ENCODE peak calls at places on chromosomes 12 and 14, in nine cellular contexts. One of them, this sample, is unnamed. For H3K4me1, the result is how much of the 10 kb centered on the place peaks cover.

GRCh38 chr12:6476496-6476895 is 6.0 kb upstream of the VAMP1 start:
- DNase-seq in right atrium auricular region: no peak
- DNase-seq in body of pancreas: no peak
- DNase-seq in IMR-90: peak
- DNase-seq in upper lobe of left lung: no peak
- DNase-seq in pancreas: no peak
- DNase-seq in psoas muscle: no peak
- DNase-seq in tibial artery: no peak
- DNase-seq in H9: no peak
- DNase-seq in this sample: no peak

GRCh38 chr12:6262635-6263034 is 47.8 kb upstream of the PLEKHG6 start:
- DNase-seq in psoas muscle: no peak
- DNase-seq in IMR-90: no peak
- DNase-seq in tibial artery: no peak
- DNase-seq in upper lobe of left lung: no peak
- DNase-seq in body of pancreas: no peak
- DNase-seq in right atrium auricular region: no peak
- DNase-seq in H9: no peak
- DNase-seq in pancreas: no peak
- DNase-seq in this sample: no peak

GRCh38 chr12:121801601-121802484 is 2.0 kb upstream of the SETD1B start:
- DNase-seq in IMR-90: peak
- DNase-seq in psoas muscle: no peak
- DNase-seq in pancreas: peak
- DNase-seq in tibial artery: no peak
- DNase-seq in body of pancreas: peak
- DNase-seq in H9: peak
- DNase-seq in right atrium auricular region: no peak
- DNase-seq in upper lobe of left lung: no peak
- DNase-seq in this sample: no peak

GRCh38 chr12:65533177-65533883 is 254.8 kb downstream of the MSRB3 start:
- DNase-seq in upper lobe of left lung: no peak
- DNase-seq in H9: no peak
- DNase-seq in tibial artery: no peak
- DNase-seq in psoas muscle: no peak
- DNase-seq in body of pancreas: no peak
- DNase-seq in IMR-90: peak
- DNase-seq in pancreas: no peak
- DNase-seq in right atrium auricular region: no peak
- DNase-seq in this sample: no peak

GRCh38 chr12:110548678-110549077 is 34.4 kb downstream of the PPTC7 start:
- DNase-seq in body of pancreas: no peak
- DNase-seq in upper lobe of left lung: no peak
- DNase-seq in tibial artery: no peak
- DNase-seq in IMR-90: peak
- DNase-seq in right atrium auricular region: no peak
- DNase-seq in H9: no peak
- DNase-seq in pancreas: no peak
- DNase-seq in psoas muscle: no peak
- DNase-seq in this sample: no peak

GRCh38 chr12:104750061-104750460 is 208.0 kb downstream of the SLC41A2 start:
- DNase-seq in tibial artery: no peak
- DNase-seq in psoas muscle: no peak
- DNase-seq in IMR-90: peak
- DNase-seq in pancreas: peak
- DNase-seq in H9: peak
- DNase-seq in body of pancreas: no peak
- DNase-seq in right atrium auricular region: no peak
- DNase-seq in upper lobe of left lung: no peak
- DNase-seq in this sample: no peak

GRCh38 chr14:51327376-51327775 is 87.3 kb downstream of the TMX1 start:
- DNase-seq in right atrium auricular region: no peak
- DNase-seq in pancreas: no peak
- DNase-seq in psoas muscle: no peak
- DNase-seq in body of pancreas: no peak
- DNase-seq in upper lobe of left lung: no peak
- DNase-seq in tibial artery: no peak
- DNase-seq in IMR-90: peak
- DNase-seq in H9: no peak
- DNase-seq in this sample: no peak

GRCh38 chr12:44285321-44285720 is 449.4 kb downstream of the TMEM117 start:
- DNase-seq in right atrium auricular region: no peak
- DNase-seq in IMR-90: no peak
- DNase-seq in body of pancreas: no peak
- DNase-seq in pancreas: no peak
- DNase-seq in upper lobe of left lung: no peak
- DNase-seq in H9: no peak
- DNase-seq in psoas muscle: no peak
- DNase-seq in tibial artery: no peak
- DNase-seq in this sample: no peak

GRCh38 chr12:62481843-62482540 is 15.4 kb downstream of the MON2 start:
- DNase-seq in body of pancreas: no peak
- DNase-seq in upper lobe of left lung: no peak
- DNase-seq in tibial artery: no peak
- DNase-seq in H9: no peak
- DNase-seq in right atrium auricular region: no peak
- DNase-seq in IMR-90: no peak
- DNase-seq in pancreas: no peak
- DNase-seq in psoas muscle: no peak
- DNase-seq in this sample: no peak

GRCh38 chr14:43803076-43803689 is 703.9 kb downstream of the FSCB start:
- DNase-seq in psoas muscle: no peak
- DNase-seq in upper lobe of left lung: no peak
- DNase-seq in IMR-90: no peak
- DNase-seq in right atrium auricular region: no peak
- DNase-seq in body of pancreas: no peak
- DNase-seq in tibial artery: no peak
- DNase-seq in pancreas: no peak
- DNase-seq in H9: no peak
- DNase-seq in this sample: no peak

GRCh38 chr12:9948606-9949286 is 16.6 kb upstream of the CLEC2A start:
- DNase-seq in IMR-90: no peak
- DNase-seq in pancreas: no peak
- DNase-seq in right atrium auricular region: no peak
- DNase-seq in H9: no peak
- DNase-seq in tibial artery: no peak
- DNase-seq in body of pancreas: no peak
- DNase-seq in psoas muscle: no peak
- DNase-seq in upper lobe of left lung: no peak
- DNase-seq in this sample: no peak

GRCh38 chr14:75242546-75243273 is 35.9 kb upstream of the FOS start:
- DNase-seq in right atrium auricular region: no peak
- DNase-seq in upper lobe of left lung: no peak
- DNase-seq in psoas muscle: peak
- DNase-seq in H9: no peak
- DNase-seq in body of pancreas: no peak
- DNase-seq in pancreas: no peak
- DNase-seq in IMR-90: peak
- DNase-seq in tibial artery: no peak
- DNase-seq in this sample: no peak

GRCh38 chr12:108518101-108518715 is 3.1 kb downstream of the FICD start:
- DNase-seq in IMR-90: no peak
- DNase-seq in right atrium auricular region: no peak
- DNase-seq in H9: no peak
- DNase-seq in tibial artery: no peak
- DNase-seq in upper lobe of left lung: no peak
- DNase-seq in body of pancreas: no peak
- DNase-seq in psoas muscle: no peak
- DNase-seq in pancreas: no peak
- DNase-seq in this sample: no peak

GRCh38 chr12:79844693-79845092 is 90.2 kb downstream of the PPP1R12A start:
- DNase-seq in IMR-90: peak
- DNase-seq in psoas muscle: no peak
- DNase-seq in pancreas: no peak
- DNase-seq in upper lobe of left lung: no peak
- DNase-seq in tibial artery: no peak
- DNase-seq in H9: peak
- DNase-seq in body of pancreas: no peak
- DNase-seq in right atrium auricular region: no peak
- DNase-seq in this sample: peak

GRCh38 chr12:123056053-123056452 is 75.6 kb downstream of the ARL6IP4 start:
- DNase-seq in H9: no peak
- DNase-seq in right atrium auricular region: no peak
- DNase-seq in upper lobe of left lung: no peak
- DNase-seq in psoas muscle: peak
- DNase-seq in tibial artery: no peak
- DNase-seq in IMR-90: peak
- DNase-seq in body of pancreas: no peak
- DNase-seq in pancreas: no peak
- DNase-seq in this sample: no peak

GRCh38 chr12:48788522-48788851 is 402 bp downstream of the ADCY6 start:
- DNase-seq in IMR-90: no peak
- DNase-seq in H9: no peak
- DNase-seq in body of pancreas: no peak
- DNase-seq in right atrium auricular region: no peak
- DNase-seq in tibial artery: no peak
- DNase-seq in upper lobe of left lung: peak
- DNase-seq in psoas muscle: peak
- DNase-seq in pancreas: no peak
- DNase-seq in this sample: no peak

GRCh38 chr12:52539821-52540173 is 13.1 kb downstream of the KRT71 start:
- DNase-seq in body of pancreas: no peak
- DNase-seq in H9: no peak
- DNase-seq in tibial artery: no peak
- DNase-seq in psoas muscle: no peak
- DNase-seq in IMR-90: no peak
- DNase-seq in upper lobe of left lung: no peak
- DNase-seq in pancreas: no peak
- DNase-seq in right atrium auricular region: no peak
- DNase-seq in this sample: no peak

GRCh38 chr14:32394038-32394437 is 64.9 kb downstream of the AKAP6 start:
- DNase-seq in upper lobe of left lung: no peak
- DNase-seq in psoas muscle: no peak
- DNase-seq in right atrium auricular region: no peak
- DNase-seq in IMR-90: no peak
- DNase-seq in tibial artery: no peak
- DNase-seq in pancreas: no peak
- DNase-seq in body of pancreas: no peak
- DNase-seq in H9: no peak
- DNase-seq in this sample: no peak
- TF ChIP-seq CTCF in upper lobe of left lung: no peak
- TF ChIP-seq CTCF in psoas muscle: no peak
- TF ChIP-seq CTCF in right atrium auricular region: no peak
- TF ChIP-seq CTCF in IMR-90: no peak
- TF ChIP-seq CTCF in tibial artery: no peak
- TF ChIP-seq CTCF in pancreas: no peak
- TF ChIP-seq CTCF in body of pancreas: no peak
- TF ChIP-seq CTCF in H9: no peak
- TF ChIP-seq CTCF in this sample: no peak

GRCh38 chr12:4257442-4257841 is 16.1 kb upstream of the CCND2 start:
- DNase-seq in psoas muscle: no peak
- DNase-seq in upper lobe of left lung: no peak
- DNase-seq in body of pancreas: no peak
- DNase-seq in IMR-90: no peak
- DNase-seq in tibial artery: no peak
- DNase-seq in pancreas: no peak
- DNase-seq in H9: no peak
- DNase-seq in right atrium auricular region: no peak
- DNase-seq in this sample: no peak
- H3K4me1 ChIP-seq in psoas muscle: under half
- H3K4me1 ChIP-seq in upper lobe of left lung: under half
- H3K4me1 ChIP-seq in body of pancreas: under half
- H3K4me1 ChIP-seq in IMR-90: under half
- H3K4me1 ChIP-seq in tibial artery: under half
- H3K4me1 ChIP-seq in pancreas: under half
- H3K4me1 ChIP-seq in H9: under half
- H3K4me1 ChIP-seq in right atrium auricular region: under half
- H3K4me1 ChIP-seq in this sample: under half

GRCh38 chr14:23614395-23614828 is 21.8 kb upstream of the DHRS2 start:
- DNase-seq in H9: no peak
- DNase-seq in psoas muscle: no peak
- DNase-seq in pancreas: no peak
- DNase-seq in tibial artery: no peak
- DNase-seq in IMR-90: no peak
- DNase-seq in body of pancreas: no peak
- DNase-seq in right atrium auricular region: no peak
- DNase-seq in upper lobe of left lung: no peak
- DNase-seq in this sample: no peak
- TF ChIP-seq CTCF in H9: no peak
- TF ChIP-seq CTCF in psoas muscle: no peak
- TF ChIP-seq CTCF in pancreas: no peak
- TF ChIP-seq CTCF in tibial artery: no peak
- TF ChIP-seq CTCF in IMR-90: no peak
- TF ChIP-seq CTCF in body of pancreas: no peak
- TF ChIP-seq CTCF in right atrium auricular region: no peak
- TF ChIP-seq CTCF in upper lobe of left lung: no peak
- TF ChIP-seq CTCF in this sample: no peak

DNA sequence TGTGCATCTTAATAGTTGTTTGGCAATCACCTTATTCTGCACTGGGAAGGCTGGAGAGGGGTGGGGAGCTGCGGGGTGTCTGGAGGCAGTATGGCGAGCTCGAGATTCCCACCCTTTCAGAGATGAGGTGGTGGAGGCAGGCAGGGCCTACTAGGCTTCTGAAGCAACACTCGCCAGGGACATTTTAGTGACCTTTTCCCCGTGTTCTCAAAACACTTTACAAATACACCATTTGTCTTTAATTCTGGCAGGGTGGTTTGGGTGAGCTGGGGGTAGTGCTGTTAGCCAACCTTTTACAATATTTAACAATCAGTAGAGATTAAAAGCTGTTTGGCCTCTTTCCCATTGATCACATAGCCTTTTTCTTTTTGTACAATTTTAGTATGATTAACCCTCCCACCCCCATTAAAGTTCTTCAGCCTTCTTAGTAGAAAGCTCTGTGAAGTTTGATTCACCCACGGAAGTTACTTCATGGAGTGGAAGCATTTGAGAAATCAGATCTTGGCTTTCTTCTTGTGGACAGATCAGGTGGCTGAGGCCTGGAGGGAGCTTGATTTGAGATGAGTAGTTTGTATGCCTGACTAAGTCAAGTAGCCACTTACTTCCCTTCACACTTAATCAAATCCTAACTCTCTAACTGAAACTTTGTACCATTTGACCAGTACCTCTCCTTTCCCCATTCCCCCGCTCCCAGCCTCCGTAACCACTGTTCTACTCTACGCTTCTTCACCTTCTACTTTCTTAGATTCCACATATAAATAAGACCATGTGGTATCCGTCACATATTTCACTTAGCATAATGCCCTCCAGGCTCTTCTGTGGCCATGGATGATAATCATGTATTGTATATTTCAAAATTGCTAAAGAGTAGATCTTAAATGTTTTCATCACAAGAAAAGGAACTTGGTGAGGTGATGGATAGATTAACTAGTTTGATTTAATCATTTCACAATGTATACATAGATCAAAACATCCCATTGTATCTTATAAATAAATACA is 41.0 kb downstream of the TRAF3 start:
- DNase-seq in IMR-90: peak
- DNase-seq in pancreas: no peak
- DNase-seq in upper lobe of left lung: no peak
- DNase-seq in H9: no peak
- DNase-seq in body of pancreas: no peak
- DNase-seq in right atrium auricular region: no peak
- DNase-seq in tibial artery: no peak
- DNase-seq in psoas muscle: no peak
- DNase-seq in this sample: no peak
- H3K4me1 ChIP-seq in IMR-90: under half
- H3K4me1 ChIP-seq in pancreas: under half
- H3K4me1 ChIP-seq in upper lobe of left lung: under half
- H3K4me1 ChIP-seq in H9: under half
- H3K4me1 ChIP-seq in body of pancreas: under half
- H3K4me1 ChIP-seq in right atrium auricular region: under half
- H3K4me1 ChIP-seq in tibial artery: under half
- H3K4me1 ChIP-seq in psoas muscle: under half
- H3K4me1 ChIP-seq in this sample: under half

This sample was measured in keratinocyte.